ENCODE peak calls at places on chromosomes 11 and 22, in eight cellular contexts. A, W, C, X, B, L, M and H are unnamed samples.

GRCh38 chr11:2256293-2256913 is 14.0 kb downstream of the ASCL2 start:
- DNase-seq in W (no peak), A (no peak), B (peak; percentile 12), M (no peak), X (no peak), C (no peak), L (no peak), H (peak; percentile 59)

GRCh38 chr11:14611939-14612338 is 31.7 kb upstream of the PDE3B start:
- DNase-seq in L (no peak), A (no peak), X (no peak), C (no peak), M (no peak), B (no peak), W (no peak), H (no peak)

GRCh38 chr22:40030757-40031092 is 36.0 kb downstream of the FAM83F start:
- DNase-seq in M (no peak), W (no peak), C (no peak), A (no peak), L (no peak), B (no peak), X (no peak), H (no peak)

GRCh38 chr22:27416553-27417427 is 384.8 kb downstream of the MN1 start:
- DNase-seq in X (no peak), M (no peak), L (peak; percentile 93), A (no peak), W (no peak), B (peak; percentile 56), C (no peak), H (no peak)

GRCh38 chr11:43447124-43447523 is 88.4 kb downstream of the TTC17 start:
- DNase-seq in B (no peak), C (no peak), L (peak; percentile 17), A (no peak), W (no peak), M (no peak), X (no peak), H (no peak)

GRCh38 chr22:38412435-38413084 is 42.4 kb downstream of the KCNJ4 start:
- DNase-seq in C (no peak), X (peak; percentile 55), A (peak; percentile 82), M (no peak), W (peak; percentile 50), B (peak; percentile 75), L (no peak), H (no peak)

GRCh38 chr11:69801513-69802335 is 17.5 kb downstream of the FGF3 start:
- DNase-seq in A (peak; percentile 59), L (no peak), X (peak; percentile 51), B (no peak), W (no peak), M (no peak), C (no peak), H (no peak)

GRCh38 chr11:68010058-68011041 is at the start of gene ALDH3B1:
- DNase-seq in B (peak; percentile 97), X (no peak), W (peak; percentile 96), M (no peak), C (peak; percentile 90), A (peak; percentile 73), L (peak; percentile 74), H (peak; percentile 96)

GRCh38 chr11:19442554-19442910 is 201.8 kb upstream of the E2F8 start:
- DNase-seq in C (no peak), A (no peak), B (no peak), X (no peak), W (no peak), L (no peak), M (no peak), H (no peak)
- H3K4me1 ChIP-seq in C (peaks cover 10% of the 10 kb centered on the region), A (peaks cover 30% of the 10 kb centered on the region), B (peaks cover 8% of the 10 kb centered on the region), X (no peaks in the 10 kb centered on the region), W (no peaks in the 10 kb centered on the region), L (peaks cover 24% of the 10 kb centered on the region), M (no peaks in the 10 kb centered on the region), H (no peaks in the 10 kb centered on the region)

GRCh38 chr11:45087761-45088160 is 58.7 kb upstream of the PRDM11 start:
- DNase-seq in C (no peak), W (no peak), X (no peak), M (no peak), A (no peak), B (no peak), L (no peak), H (no peak)
- H3K4me1 ChIP-seq in C (peaks cover 64% of the 10 kb centered on the region), W (peaks cover 21% of the 10 kb centered on the region), X (peaks cover 14% of the 10 kb centered on the region), M (no peaks in the 10 kb centered on the region), A (no peaks in the 10 kb centered on the region), B (peaks cover 15% of the 10 kb centered on the region), L (peaks cover 46% of the 10 kb centered on the region), H (peaks cover 29% of the 10 kb centered on the region)

GRCh38 chr11:86932942-86933875 is 22.0 kb downstream of the FZD4 start:
- DNase-seq in B (no peak), X (no peak), L (peak; percentile 44), A (no peak), W (no peak), M (no peak), C (no peak), H (no peak)

GRCh38 chr11:86934263-86934932 is 20.8 kb downstream of the FZD4 start:
- DNase-seq in B (no peak), M (no peak), L (peak; percentile 71), A (no peak), C (no peak), X (no peak), W (no peak), H (no peak)

GRCh38 chr11:86931965-86932332 is 23.2 kb downstream of the FZD4 start:
- DNase-seq in A (peak; percentile 82), W (no peak), X (no peak), L (peak; percentile 76), B (no peak), M (no peak), C (no peak), H (no peak)

GRCh38 chr11:86934933-86935579 is 20.1 kb downstream of the FZD4 start:
- DNase-seq in C (no peak), M (no peak), X (no peak), W (no peak), B (no peak), A (no peak), L (peak; percentile 56), H (no peak)

GRCh38 chr11:86931059-86931964 is 23.9 kb downstream of the FZD4 start:
- DNase-seq in B (no peak), A (peak; percentile 62), L (no peak), C (no peak), W (no peak), X (no peak), M (no peak), H (no peak)
- H3K4me1 ChIP-seq in B (peaks cover 4% of the 10 kb centered on the region), A (peaks cover 54% of the 10 kb centered on the region), L (peaks cover 20% of the 10 kb centered on the region), C (peaks cover 30% of the 10 kb centered on the region), W (peaks cover 9% of the 10 kb centered on the region), X (no peaks in the 10 kb centered on the region), M (no peaks in the 10 kb centered on the region), H (no peaks in the 10 kb centered on the region)

DNA sequence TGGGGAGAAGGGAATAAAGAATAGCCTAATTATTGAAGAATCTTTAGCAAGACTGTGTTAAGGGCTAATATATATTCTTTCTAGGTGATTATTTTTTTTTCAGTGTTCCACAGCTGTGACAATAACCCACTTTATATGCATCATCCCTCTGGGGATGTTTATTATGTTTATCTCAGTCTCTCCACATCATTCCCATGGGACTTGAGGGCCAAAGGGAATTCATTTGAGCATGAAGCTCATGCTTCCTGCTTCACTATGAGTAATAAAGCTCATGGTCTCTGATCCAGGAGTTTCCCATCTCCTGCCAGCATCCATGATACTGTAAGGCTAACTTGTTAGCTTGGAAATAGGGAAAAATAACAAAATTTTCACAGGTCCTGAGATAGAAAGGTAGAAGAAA is 1888.4 kb downstream of the LRRC4C start:
- DNase-seq in A (no peak), X (no peak), B (no peak), C (no peak), L (no peak), W (no peak), M (no peak), H (no peak)
- H3K4me1 ChIP-seq in A (no peaks in the 10 kb centered on the region), X (no peaks in the 10 kb centered on the region), B (no peaks in the 10 kb centered on the region), C (no peaks in the 10 kb centered on the region), L (no peaks in the 10 kb centered on the region), W (no peaks in the 10 kb centered on the region), M (no peaks in the 10 kb centered on the region), H (no peaks in the 10 kb centered on the region)